ENCODE peak calls at places on chromosomes 2 and 18, in six cellular contexts. One of them, this sample, is unnamed.

GRCh38 chr2:178324072-178324471 is 126.9 kb downstream of the PRKRA start:
- DNase-seq in HCT116: no peak
- DNase-seq in H1: no peak
- DNase-seq in HepG2: no peak
- DNase-seq in K562: no peak
- DNase-seq in GM12878: no peak
- DNase-seq in this sample: no peak

GRCh38 chr2:221042926-221043325 is 529.2 kb downstream of the EPHA4 start:
- DNase-seq in HCT116: no peak
- DNase-seq in H1: no peak
- DNase-seq in HepG2: no peak
- DNase-seq in K562: no peak
- DNase-seq in GM12878: no peak
- DNase-seq in this sample: no peak

GRCh38 chr2:201235865-201236811 is 24.2 kb upstream of the CASP8 start:
- DNase-seq in HCT116: no peak
- DNase-seq in H1: peak; percentile 56
- DNase-seq in HepG2: peak; percentile 70
- DNase-seq in K562: peak; percentile 33
- DNase-seq in GM12878: no peak
- DNase-seq in this sample: peak; percentile 65

GRCh38 chr2:173053043-173053699 is 22.5 kb upstream of the MAP3K20 start:
- DNase-seq in HCT116: no peak
- DNase-seq in H1: no peak
- DNase-seq in HepG2: peak; percentile 70
- DNase-seq in K562: no peak
- DNase-seq in GM12878: no peak
- DNase-seq in this sample: no peak

GRCh38 chr2:24380687-24381271 is 20.4 kb upstream of the ITSN2 start:
- DNase-seq in HCT116: no peak
- DNase-seq in H1: no peak
- DNase-seq in HepG2: no peak
- DNase-seq in K562: no peak
- DNase-seq in GM12878: no peak
- DNase-seq in this sample: no peak

GRCh38 chr2:72827999-72828646 is 2.3 kb upstream of the EXOC6B start:
- DNase-seq in HCT116: no peak
- DNase-seq in H1: no peak
- DNase-seq in HepG2: peak; percentile 22
- DNase-seq in K562: no peak
- DNase-seq in GM12878: no peak
- DNase-seq in this sample: peak; percentile 9

GRCh38 chr18:68263481-68263880 is 451.4 kb downstream of the TMX3 start:
- DNase-seq in HCT116: no peak
- DNase-seq in H1: no peak
- DNase-seq in HepG2: no peak
- DNase-seq in K562: no peak
- DNase-seq in GM12878: no peak
- DNase-seq in this sample: no peak

GRCh38 chr2:28393115-28393836 is 618 bp downstream of the FOSL2 start:
- DNase-seq in HCT116: no peak
- DNase-seq in H1: peak; percentile 63
- DNase-seq in HepG2: no peak
- DNase-seq in K562: peak; percentile 68
- DNase-seq in GM12878: no peak
- DNase-seq in this sample: peak; percentile 25

GRCh38 chr2:1052671-1053270 is 102.1 kb downstream of the SNTG2 start:
- DNase-seq in HCT116: no peak
- DNase-seq in H1: no peak
- DNase-seq in HepG2: no peak
- DNase-seq in K562: no peak
- DNase-seq in GM12878: no peak
- DNase-seq in this sample: no peak

GRCh38 chr18:39205565-39205964 is 1640.0 kb upstream of the CELF4 start:
- DNase-seq in HCT116: no peak
- DNase-seq in H1: no peak
- DNase-seq in HepG2: peak; percentile 3
- DNase-seq in K562: no peak
- DNase-seq in GM12878: no peak
- DNase-seq in this sample: no peak

GRCh38 chr18:3498705-3499451 is 48.9 kb downstream of the TGIF1 start:
- DNase-seq in HCT116: no peak
- DNase-seq in H1: peak; percentile 78
- DNase-seq in HepG2: no peak
- DNase-seq in K562: no peak
- DNase-seq in GM12878: no peak
- DNase-seq in this sample: peak; percentile 43

GRCh38 chr2:100733344-100734187 is 86.4 kb upstream of the NPAS2 start:
- DNase-seq in HCT116: no peak
- DNase-seq in H1: no peak
- DNase-seq in HepG2: peak; percentile 37
- DNase-seq in K562: no peak
- DNase-seq in GM12878: no peak
- DNase-seq in this sample: no peak

GRCh38 chr2:214808481-214808931 is 977 bp downstream of the BARD1 start:
- DNase-seq in HCT116: no peak
- DNase-seq in H1: no peak
- DNase-seq in HepG2: no peak
- DNase-seq in K562: no peak
- DNase-seq in GM12878: no peak
- DNase-seq in this sample: no peak

GRCh38 chr2:238389985-238390682 is 36.6 kb upstream of the ASB1 start:
- DNase-seq in HCT116: no peak
- DNase-seq in H1: no peak
- DNase-seq in HepG2: no peak
- DNase-seq in K562: no peak
- DNase-seq in GM12878: no peak
- DNase-seq in this sample: no peak

GRCh38 chr2:189549440-189549832 is 31.1 kb downstream of the SLC40A1 start:
- DNase-seq in HCT116: no peak
- DNase-seq in H1: no peak
- DNase-seq in HepG2: no peak
- DNase-seq in K562: no peak
- DNase-seq in GM12878: no peak
- DNase-seq in this sample: no peak

GRCh38 chr18:12336887-12337286 is 28.8 kb downstream of the TUBB6 start:
- DNase-seq in HCT116: no peak
- DNase-seq in H1: no peak
- DNase-seq in HepG2: peak; percentile 86
- DNase-seq in K562: no peak
- DNase-seq in GM12878: no peak
- DNase-seq in this sample: no peak

GRCh38 chr2:209663149-209663548 is 108.5 kb upstream of the UNC80 start:
- DNase-seq in HCT116: no peak
- DNase-seq in H1: no peak
- DNase-seq in HepG2: no peak
- DNase-seq in K562: no peak
- DNase-seq in GM12878: no peak
- DNase-seq in this sample: no peak

GRCh38 chr2:51994123-51994788 is 962.3 kb upstream of the NRXN1 start:
- DNase-seq in HCT116: no peak
- DNase-seq in H1: no peak
- DNase-seq in HepG2: no peak
- DNase-seq in K562: no peak
- DNase-seq in GM12878: no peak
- DNase-seq in this sample: no peak

GRCh38 chr2:135732561-135732960 is 9.1 kb upstream of the UBXN4 start:
- DNase-seq in HCT116: no peak
- DNase-seq in H1: no peak
- DNase-seq in HepG2: no peak
- DNase-seq in K562: no peak
- DNase-seq in GM12878: no peak
- DNase-seq in this sample: no peak

GRCh38 chr2:241994556-241995213 is 125.2 kb downstream of the RTP5 start:
- DNase-seq in HCT116: no peak
- DNase-seq in H1: no peak
- DNase-seq in HepG2: no peak
- DNase-seq in K562: no peak
- DNase-seq in GM12878: no peak
- DNase-seq in this sample: no peak

GRCh38 chr18:80198391-80198790 is 48.9 kb downstream of the PARD6G start:
- DNase-seq in HCT116: no peak
- DNase-seq in H1: peak; percentile 8
- DNase-seq in HepG2: no peak
- DNase-seq in K562: no peak
- DNase-seq in GM12878: no peak
- DNase-seq in this sample: no peak

GRCh38 chr2:193377789-193378188 is 1183.1 kb upstream of the TMEFF2 start:
- DNase-seq in HCT116: no peak
- DNase-seq in H1: no peak
- DNase-seq in HepG2: no peak
- DNase-seq in K562: no peak
- DNase-seq in GM12878: no peak
- DNase-seq in this sample: no peak

GRCh38 chr18:13566941-13567762 is 159.2 kb downstream of the FAM210A start:
- DNase-seq in HCT116: no peak
- DNase-seq in H1: no peak
- DNase-seq in HepG2: no peak
- DNase-seq in K562: no peak
- DNase-seq in GM12878: peak; percentile 89
- DNase-seq in this sample: no peak

GRCh38 chr2:201502713-201503112 is 51.2 kb downstream of the STRADB start:
- DNase-seq in HCT116: no peak
- DNase-seq in H1: no peak
- DNase-seq in HepG2: no peak
- DNase-seq in K562: no peak
- DNase-seq in GM12878: no peak
- DNase-seq in this sample: no peak

GRCh38 chr2:190627881-190628412 is 20.9 kb upstream of the NAB1 start:
- DNase-seq in HCT116: no peak
- DNase-seq in H1: no peak
- DNase-seq in HepG2: no peak
- DNase-seq in K562: no peak
- DNase-seq in GM12878: no peak
- DNase-seq in this sample: no peak

GRCh38 chr2:241905716-241906376 is 36.3 kb downstream of the RTP5 start:
- DNase-seq in HCT116: no peak
- DNase-seq in H1: peak; percentile 37
- DNase-seq in HepG2: peak; percentile 32
- DNase-seq in K562: no peak
- DNase-seq in GM12878: no peak
- DNase-seq in this sample: no peak

GRCh38 chr2:67625671-67626070 is 228.5 kb downstream of the ETAA1 start:
- DNase-seq in HCT116: no peak
- DNase-seq in H1: no peak
- DNase-seq in HepG2: no peak
- DNase-seq in K562: no peak
- DNase-seq in GM12878: no peak
- DNase-seq in this sample: no peak

GRCh38 chr2:60321816-60322215 is 231.6 kb downstream of the BCL11A start:
- DNase-seq in HCT116: no peak
- DNase-seq in H1: no peak
- DNase-seq in HepG2: no peak
- DNase-seq in K562: no peak
- DNase-seq in GM12878: no peak
- DNase-seq in this sample: no peak

DNA sequence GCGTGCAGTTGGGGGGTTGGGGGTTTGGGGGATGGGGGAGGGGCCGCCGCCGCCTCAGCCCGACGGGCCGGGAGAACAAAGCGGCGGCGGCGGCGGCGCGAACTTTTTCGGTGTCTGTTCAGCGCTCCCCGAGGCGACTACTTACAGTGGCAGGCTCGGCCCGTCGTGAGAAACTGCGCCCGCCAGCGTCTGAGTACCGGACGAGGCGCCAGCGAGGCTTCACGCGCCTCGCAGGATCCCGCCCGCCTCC is 172 bp downstream of the PRKD3 start:
- DNase-seq in HCT116: no peak
- DNase-seq in H1: no peak
- DNase-seq in HepG2: peak; percentile 61
- DNase-seq in K562: peak; percentile 66
- DNase-seq in GM12878: no peak
- DNase-seq in this sample: no peak
- TF ChIP-seq ZNF274 in HCT116: no peak
- TF ChIP-seq ZNF274 in H1: no peak
- TF ChIP-seq ZNF274 in HepG2: no peak
- TF ChIP-seq ZNF274 in K562: no peak
- TF ChIP-seq ZNF274 in GM12878: no peak
- TF ChIP-seq ZNF274 in this sample: no peak

GRCh38 chr2:216563646-216564045 is 65.0 kb downstream of the RPL37A start:
- DNase-seq in HCT116: no peak
- DNase-seq in H1: no peak
- DNase-seq in HepG2: no peak
- DNase-seq in K562: no peak
- DNase-seq in GM12878: no peak
- DNase-seq in this sample: no peak
- TF ChIP-seq YY1 in HCT116: no peak
- TF ChIP-seq YY1 in H1: no peak
- TF ChIP-seq YY1 in HepG2: no peak
- TF ChIP-seq YY1 in K562: no peak
- TF ChIP-seq YY1 in GM12878: no peak
- TF ChIP-seq YY1 in this sample: no peak

GRCh38 chr2:10258326-10258725 is 44.4 kb upstream of the HPCAL1 start:
- DNase-seq in HCT116: no peak
- DNase-seq in H1: no peak
- DNase-seq in HepG2: no peak
- DNase-seq in K562: no peak
- DNase-seq in GM12878: no peak
- DNase-seq in this sample: no peak
- TF ChIP-seq ZNF274 in HCT116: no peak
- TF ChIP-seq ZNF274 in H1: no peak
- TF ChIP-seq ZNF274 in HepG2: no peak
- TF ChIP-seq ZNF274 in K562: no peak
- TF ChIP-seq ZNF274 in GM12878: no peak
- TF ChIP-seq ZNF274 in this sample: no peak

GRCh38 chr2:64599469-64599868 is 54.2 kb downstream of the SERTAD2 start:
- DNase-seq in HCT116: no peak
- DNase-seq in H1: no peak
- DNase-seq in HepG2: peak; percentile 23
- DNase-seq in K562: no peak
- DNase-seq in GM12878: no peak
- DNase-seq in this sample: no peak
- TF ChIP-seq YY1 in HCT116: no peak
- TF ChIP-seq YY1 in H1: no peak
- TF ChIP-seq YY1 in HepG2: no peak
- TF ChIP-seq YY1 in K562: no peak
- TF ChIP-seq YY1 in GM12878: no peak
- TF ChIP-seq YY1 in this sample: no peak

DNA sequence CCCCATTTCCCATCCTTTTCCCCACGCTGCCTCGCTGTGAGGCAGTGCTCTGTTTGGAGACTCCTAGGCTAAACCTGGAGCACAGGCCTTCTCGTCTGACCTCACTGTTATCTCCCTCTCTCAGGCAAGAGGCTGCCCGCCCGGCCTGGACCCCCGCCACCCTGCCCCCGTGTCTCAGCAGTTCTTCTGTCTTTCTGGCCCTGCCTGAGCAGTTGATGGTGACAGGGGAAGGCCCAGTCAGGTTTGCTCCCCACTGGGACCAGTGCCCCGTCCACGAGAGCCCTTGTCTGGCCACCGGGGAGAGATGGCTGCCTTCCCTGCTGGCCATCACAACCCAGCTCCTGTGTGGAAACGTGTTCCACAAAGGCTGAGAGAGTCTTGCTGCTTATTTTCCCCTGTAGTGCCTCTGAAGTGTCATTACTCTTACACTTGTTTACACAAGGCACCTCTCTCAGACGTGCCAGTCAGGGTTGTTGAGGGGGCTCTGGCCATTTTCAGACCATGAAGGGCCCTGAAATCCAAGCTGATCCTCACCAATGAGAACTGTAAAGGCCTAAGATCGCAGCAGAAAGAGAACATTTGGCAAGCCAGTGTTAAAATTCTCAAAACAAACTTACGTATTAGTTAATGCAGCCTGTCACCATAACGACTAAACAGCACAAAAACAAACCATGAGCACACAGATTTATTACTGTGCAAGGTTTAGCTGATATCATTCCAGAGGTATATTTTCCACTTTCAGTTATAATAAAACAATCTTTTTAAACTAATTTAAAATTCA is 210.8 kb downstream of the NDUFA10 start:
- DNase-seq in HCT116: no peak
- DNase-seq in H1: no peak
- DNase-seq in HepG2: no peak
- DNase-seq in K562: peak; percentile 13
- DNase-seq in GM12878: no peak
- DNase-seq in this sample: no peak
- TF ChIP-seq ZNF274 in HCT116: no peak
- TF ChIP-seq ZNF274 in H1: no peak
- TF ChIP-seq ZNF274 in HepG2: no peak
- TF ChIP-seq ZNF274 in K562: no peak
- TF ChIP-seq ZNF274 in GM12878: no peak
- TF ChIP-seq ZNF274 in this sample: no peak

This sample was measured in NT2/D1.